ENCODE peak calls at places on chromosomes 13 and 19, in nine cellular contexts. S is NCI-H1105, O is LoVo, K is pancreas, C is GM18507, M is H9, U is NCI-H510A treated with DMSO at 0.1 percent for 48 hours, I is glutamatergic neuron, G is hypothalamus. Y is an unnamed sample.

GRCh38 chr13:113630296-113630695 is 27.7 kb downstream of the ATP4B start:
- DNase-seq in S (no peak), O (no peak), K (peak), C (no peak), M (no peak), U (no peak), I (peak), G (no peak), Y (no peak)

GRCh38 chr19:28887920-28888618 is 324.9 kb downstream of the UQCRFS1 start:
- DNase-seq in S (no peak), O (no peak), K (peak), C (no peak), M (peak), U (no peak), I (no peak), G (no peak), Y (no peak)

GRCh38 chr13:48158290-48158689 is 63.4 kb upstream of the MED4 start:
- DNase-seq in S (no peak), O (no peak), K (no peak), C (no peak), M (no peak), U (no peak), I (no peak), G (no peak), Y (no peak)

GRCh38 chr13:37216340-37216739 is 110.9 kb upstream of the CSNK1A1L start:
- DNase-seq in S (no peak), O (no peak), K (no peak), C (no peak), M (no peak), U (no peak), I (no peak), G (no peak), Y (no peak)

GRCh38 chr13:68719815-68720214 is 1387.8 kb upstream of the ATXN8OS start:
- DNase-seq in S (no peak), O (no peak), K (no peak), C (no peak), M (no peak), U (no peak), I (no peak), G (no peak), Y (no peak)

GRCh38 chr13:19633340-19634128 is at the start of gene MPHOSPH8:
- DNase-seq in S (peak), O (peak), K (peak), C (peak), M (peak), U (peak), I (peak), G (peak), Y (peak)

GRCh38 chr13:45846681-45847080 is 4.9 kb downstream of the SIAH3 start:
- DNase-seq in S (no peak), O (no peak), K (no peak), C (no peak), M (no peak), U (no peak), I (no peak), G (no peak), Y (no peak)

GRCh38 chr13:97976551-97977375 is 23.3 kb downstream of the IPO5 start:
- DNase-seq in S (no peak), O (peak), K (peak), C (no peak), M (peak), U (no peak), I (peak), G (no peak), Y (no peak)

GRCh38 chr13:46520188-46520587 is 32.8 kb upstream of the LRCH1 start:
- DNase-seq in S (no peak), O (no peak), K (no peak), C (no peak), M (no peak), U (no peak), I (no peak), G (no peak), Y (no peak)

GRCh38 chr13:113990321-113990837 is 16.5 kb upstream of the C13orf46 start:
- DNase-seq in S (no peak), O (no peak), K (peak), C (no peak), M (no peak), U (no peak), I (no peak), G (no peak), Y (no peak)

GRCh38 chr13:24511019-24511823 is 1.4 kb downstream of the PARP4 start:
- DNase-seq in S (no peak), O (peak), K (no peak), C (peak), M (peak), U (peak), I (no peak), G (no peak), Y (no peak)

GRCh38 chr13:75251188-75251587 is 230.8 kb downstream of the TBC1D4 start:
- DNase-seq in S (no peak), O (no peak), K (no peak), C (no peak), M (no peak), U (no peak), I (no peak), G (no peak), Y (no peak)

Y was measured in CD4-positive, alpha-beta T cell.